ENCODE peak calls at places on chromosome 11, in eight cellular contexts. Q is sigmoid colon, C is GM23338, B is transverse colon, T is spleen, U is stomach, V is vagina, Y is HL-60. N is an unnamed sample.
A peak's percentile ranks its signal among the peaks of the same experiment; 100 is the strongest.

GRCh38 chr11:110565344-110565684 is 135.6 kb downstream of the FDX1 start:
- DNase-seq in Q (no peak), C (peak; percentile 69), B (no peak), T (no peak), U (no peak), V (no peak), Y (peak; percentile 4), N (no peak)

GRCh38 chr11:94581926-94582325 is 14.8 kb downstream of the PIWIL4 start:
- DNase-seq in Q (no peak), C (no peak), B (no peak), T (no peak), U (no peak), V (no peak), Y (no peak), N (no peak)

GRCh38 chr11:121486054-121486453 is 33.3 kb upstream of the SORL1-AS1 start:
- DNase-seq in Q (no peak), C (no peak), B (no peak), T (no peak), U (no peak), V (no peak), Y (no peak), N (no peak)

GRCh38 chr11:70517996-70518907 is 119.9 kb downstream of the CTTN start:
- DNase-seq in Q (no peak), C (peak; percentile 50), B (no peak), T (peak; percentile 56), U (no peak), V (no peak), Y (no peak), N (no peak)

GRCh38 chr11:83151274-83151977 is 5.5 kb upstream of the PCF11 start:
- DNase-seq in Q (no peak), C (no peak), B (peak; percentile 68), T (no peak), U (no peak), V (no peak), Y (no peak), N (no peak)

GRCh38 chr11:70568504-70569172 is 170.3 kb downstream of the CTTN start:
- DNase-seq in Q (no peak), C (peak; percentile 74), B (peak; percentile 49), T (peak; percentile 71), U (no peak), V (no peak), Y (no peak), N (no peak)

GRCh38 chr11:3207530-3208189 is 11.0 kb downstream of the MRGPRG start:
- DNase-seq in Q (no peak), C (no peak), B (no peak), T (peak; percentile 61), U (no peak), V (no peak), Y (no peak), N (no peak)

GRCh38 chr11:106012744-106013143 is 9.3 kb downstream of the MSANTD4 start:
- DNase-seq in Q (no peak), C (no peak), B (no peak), T (no peak), U (no peak), V (no peak), Y (no peak), N (no peak)

GRCh38 chr11:59557940-59558643 is 46.8 kb downstream of the OR4D9 start:
- DNase-seq in Q (no peak), C (peak; percentile 41), B (no peak), T (no peak), U (no peak), V (no peak), Y (no peak), N (no peak)

GRCh38 chr11:133693110-133693509 is 152.2 kb downstream of the SPATA19 start:
- DNase-seq in Q (no peak), C (no peak), B (no peak), T (no peak), U (no peak), V (no peak), Y (no peak), N (no peak)

GRCh38 chr11:95088946-95089619 is 563 bp upstream of the ENDOD1 start:
- DNase-seq in Q (no peak), C (peak; percentile 21), B (no peak), T (no peak), U (peak; percentile 73), V (no peak), Y (peak; percentile 56), N (peak; percentile 88)

GRCh38 chr11:59960502-59961381 is 3.1 kb upstream of the OOSP4A start:
- DNase-seq in Q (no peak), C (no peak), B (peak; percentile 26), T (no peak), U (peak; percentile 36), V (no peak), Y (no peak), N (no peak)

GRCh38 chr11:126523441-126523840 is 168.0 kb downstream of the ST3GAL4 start:
- DNase-seq in Q (peak; percentile 35), C (no peak), B (no peak), T (peak; percentile 39), U (no peak), V (no peak), Y (no peak), N (no peak)

GRCh38 chr11:107545101-107545514 is 20.4 kb downstream of the ALKBH8 start:
- DNase-seq in Q (no peak), C (no peak), B (no peak), T (no peak), U (no peak), V (no peak), Y (no peak), N (no peak)

GRCh38 chr11:16881074-16881709 is 133.0 kb downstream of the PLEKHA7 start:
- DNase-seq in Q (peak; percentile 70), C (peak; percentile 30), B (no peak), T (no peak), U (peak; percentile 76), V (no peak), Y (peak; percentile 12), N (no peak)

GRCh38 chr11:42651654-42652053 is 660.1 kb upstream of the API5 start:
- DNase-seq in Q (no peak), C (no peak), B (no peak), T (no peak), U (no peak), V (no peak), Y (no peak), N (no peak)

GRCh38 chr11:119470316-119471266 is 47.6 kb upstream of the THY1 start:
- DNase-seq in Q (no peak), C (no peak), B (no peak), T (no peak), U (no peak), V (peak; percentile 81), Y (no peak), N (no peak)

GRCh38 chr11:131498631-131499053 is 128.2 kb downstream of the NTM start:
- DNase-seq in Q (no peak), C (peak; percentile 31), B (no peak), T (no peak), U (no peak), V (no peak), Y (no peak), N (no peak)

GRCh38 chr11:20035701-20036601 is 124.3 kb downstream of the DBX1 start:
- DNase-seq in Q (no peak), C (no peak), B (no peak), T (no peak), U (no peak), V (no peak), Y (no peak), N (no peak)

GRCh38 chr11:2428322-2428795 is 16.0 kb downstream of the TRPM5 start:
- DNase-seq in Q (no peak), C (peak; percentile 82), B (peak; percentile 88), T (peak; percentile 95), U (peak; percentile 90), V (no peak), Y (peak; percentile 78), N (no peak)

GRCh38 chr11:10650630-10651029 is 42.9 kb downstream of the IRAG1 start:
- DNase-seq in Q (peak; percentile 53), C (no peak), B (no peak), T (no peak), U (no peak), V (no peak), Y (no peak), N (no peak)

GRCh38 chr11:134950692-134951304 is 538.8 kb upstream of the B3GAT1 start:
- DNase-seq in Q (no peak), C (no peak), B (no peak), T (no peak), U (no peak), V (no peak), Y (no peak), N (no peak)

GRCh38 chr11:114259124-114259526 is 37.1 kb upstream of the NNMT start:
- DNase-seq in Q (peak; percentile 87), C (no peak), B (no peak), T (no peak), U (no peak), V (no peak), Y (peak; percentile 17), N (peak; percentile 82)

GRCh38 chr11:19359425-19360000 is 118.8 kb upstream of the E2F8 start:
- DNase-seq in Q (no peak), C (no peak), B (no peak), T (no peak), U (no peak), V (no peak), Y (no peak), N (no peak)

GRCh38 chr11:29173660-29174062 is 843.2 kb downstream of the KCNA4 start:
- DNase-seq in Q (no peak), C (no peak), B (no peak), T (no peak), U (no peak), V (no peak), Y (no peak), N (no peak)

GRCh38 chr11:69364901-69365300 is 70.9 kb downstream of the MYEOV start:
- DNase-seq in Q (no peak), C (no peak), B (no peak), T (no peak), U (no peak), V (no peak), Y (no peak), N (no peak)

GRCh38 chr11:66408488-66409214 is 12.2 kb upstream of the NPAS4 start:
- DNase-seq in Q (peak; percentile 98), C (peak; percentile 98), B (peak; percentile 90), T (peak; percentile 97), U (peak; percentile 91), V (no peak), Y (peak; percentile 83), N (peak; percentile 92)
- TF ChIP-seq POLR2AphosphoS5 in Q (peak; percentile 86), C (no peak), B (no peak), T (peak; percentile 83), U (no peak), V (peak; percentile 56), Y (no peak), N (no peak)

GRCh38 chr11:67255353-67255752 is 10.9 kb upstream of the GRK2 start:
- DNase-seq in Q (no peak), C (no peak), B (no peak), T (peak; percentile 58), U (no peak), V (no peak), Y (no peak), N (no peak)
- H3K27me3 ChIP-seq in Q (no peaks in the 10 kb centered on the region), C (no peaks in the 10 kb centered on the region), B (no peaks in the 10 kb centered on the region), T (no peaks in the 10 kb centered on the region), U (no peaks in the 10 kb centered on the region), V (no peaks in the 10 kb centered on the region), Y (no peaks in the 10 kb centered on the region), N (no peaks in the 10 kb centered on the region)

GRCh38 chr11:62540804-62541671 is 5.6 kb downstream of the AHNAK start:
- DNase-seq in Q (peak; percentile 75), C (no peak), B (peak; percentile 57), T (peak; percentile 84), U (no peak), V (no peak), Y (no peak), N (peak; percentile 75)
- TF ChIP-seq POLR2AphosphoS5 in Q (no peak), C (no peak), B (peak; percentile 15), T (peak; percentile 72), U (no peak), V (peak; percentile 34), Y (no peak), N (no peak)

GRCh38 chr11:31254411-31254810 is 115.1 kb downstream of the DCDC1 start:
- DNase-seq in Q (no peak), C (no peak), B (no peak), T (no peak), U (no peak), V (no peak), Y (no peak), N (no peak)
- H3K27me3 ChIP-seq in Q (no peaks in the 10 kb centered on the region), C (no peaks in the 10 kb centered on the region), B (no peaks in the 10 kb centered on the region), T (no peaks in the 10 kb centered on the region), U (no peaks in the 10 kb centered on the region), V (no peaks in the 10 kb centered on the region), Y (peaks cover 6% of the 10 kb centered on the region), N (no peaks in the 10 kb centered on the region)